ENCODE peak calls at places on chromosomes 3 and 15, in eight cellular contexts. One of them, this sample, is unnamed.
A peak's percentile ranks its signal among the peaks of the same experiment; 100 is the strongest.

GRCh38 chr15:78374436-78375393 is 34.6 kb downstream of the CRABP1 start:
- DNase-seq in choroid plexus epithelial cell: no peak
- DNase-seq in stimulated activated CD8-positive, alpha-beta memory T cell treated with anti-CD3 and anti-CD28 coated beads, Interleukin-12 subunit alpha, Interleukin-12 subunit beta, amount 100 ng/mL, for 1 hour: no peak
- DNase-seq in stimulated activated effector memory CD8-positive, alpha-beta T cell treated with anti-CD3 and anti-CD28 coated beads, Interleukin-12 subunit alpha, Interleukin-12 subunit beta, amount 100 ng/mL, for 72 hours: no peak
- DNase-seq in AG08396: no peak
- DNase-seq in fibroblast of the conjunctiva: no peak
- DNase-seq in activated CD4-positive, alpha-beta T cell treated with anti-CD3 and anti-CD28 coated beads, Interleukin-2, amount 50 U/mL, for 1 hour: no peak
- DNase-seq in Calu3: peak; percentile 94
- DNase-seq in this sample: no peak

GRCh38 chr15:90660195-90660995 is 56.8 kb upstream of the BLM start:
- DNase-seq in AG08396: peak; percentile 91
- DNase-seq in activated CD4-positive, alpha-beta T cell treated with anti-CD3 and anti-CD28 coated beads, Interleukin-2, amount 50 U/mL, for 1 hour: peak; percentile 61
- DNase-seq in stimulated activated CD8-positive, alpha-beta memory T cell treated with anti-CD3 and anti-CD28 coated beads, Interleukin-12 subunit alpha, Interleukin-12 subunit beta, amount 100 ng/mL, for 1 hour: peak; percentile 49
- DNase-seq in Calu3: peak; percentile 42
- DNase-seq in fibroblast of the conjunctiva: peak; percentile 68
- DNase-seq in stimulated activated effector memory CD8-positive, alpha-beta T cell treated with anti-CD3 and anti-CD28 coated beads, Interleukin-12 subunit alpha, Interleukin-12 subunit beta, amount 100 ng/mL, for 72 hours: peak; percentile 80
- DNase-seq in choroid plexus epithelial cell: peak; percentile 94
- DNase-seq in this sample: no peak

GRCh38 chr3:171994646-171995441 is 44.5 kb upstream of the FNDC3B start:
- DNase-seq in Calu3: no peak
- DNase-seq in stimulated activated CD8-positive, alpha-beta memory T cell treated with anti-CD3 and anti-CD28 coated beads, Interleukin-12 subunit alpha, Interleukin-12 subunit beta, amount 100 ng/mL, for 1 hour: no peak
- DNase-seq in choroid plexus epithelial cell: peak; percentile 91
- DNase-seq in AG08396: peak; percentile 71
- DNase-seq in activated CD4-positive, alpha-beta T cell treated with anti-CD3 and anti-CD28 coated beads, Interleukin-2, amount 50 U/mL, for 1 hour: no peak
- DNase-seq in fibroblast of the conjunctiva: peak; percentile 72
- DNase-seq in stimulated activated effector memory CD8-positive, alpha-beta T cell treated with anti-CD3 and anti-CD28 coated beads, Interleukin-12 subunit alpha, Interleukin-12 subunit beta, amount 100 ng/mL, for 72 hours: no peak
- DNase-seq in this sample: no peak

GRCh38 chr3:60742606-60743145 is 508.6 kb downstream of the FHIT start:
- DNase-seq in stimulated activated CD8-positive, alpha-beta memory T cell treated with anti-CD3 and anti-CD28 coated beads, Interleukin-12 subunit alpha, Interleukin-12 subunit beta, amount 100 ng/mL, for 1 hour: no peak
- DNase-seq in Calu3: no peak
- DNase-seq in activated CD4-positive, alpha-beta T cell treated with anti-CD3 and anti-CD28 coated beads, Interleukin-2, amount 50 U/mL, for 1 hour: no peak
- DNase-seq in AG08396: peak; percentile 6
- DNase-seq in fibroblast of the conjunctiva: no peak
- DNase-seq in stimulated activated effector memory CD8-positive, alpha-beta T cell treated with anti-CD3 and anti-CD28 coated beads, Interleukin-12 subunit alpha, Interleukin-12 subunit beta, amount 100 ng/mL, for 72 hours: no peak
- DNase-seq in choroid plexus epithelial cell: peak; percentile 40
- DNase-seq in this sample: no peak

GRCh38 chr15:66706225-66706732 is 4.2 kb downstream of the SMAD6 start:
- DNase-seq in choroid plexus epithelial cell: peak; percentile 64
- DNase-seq in fibroblast of the conjunctiva: no peak
- DNase-seq in Calu3: no peak
- DNase-seq in activated CD4-positive, alpha-beta T cell treated with anti-CD3 and anti-CD28 coated beads, Interleukin-2, amount 50 U/mL, for 1 hour: no peak
- DNase-seq in stimulated activated effector memory CD8-positive, alpha-beta T cell treated with anti-CD3 and anti-CD28 coated beads, Interleukin-12 subunit alpha, Interleukin-12 subunit beta, amount 100 ng/mL, for 72 hours: no peak
- DNase-seq in AG08396: peak; percentile 74
- DNase-seq in stimulated activated CD8-positive, alpha-beta memory T cell treated with anti-CD3 and anti-CD28 coated beads, Interleukin-12 subunit alpha, Interleukin-12 subunit beta, amount 100 ng/mL, for 1 hour: no peak
- DNase-seq in this sample: no peak

GRCh38 chr3:100402150-100402706 is 889 bp downstream of the LNP1 start:
- DNase-seq in fibroblast of the conjunctiva: peak; percentile 61
- DNase-seq in AG08396: no peak
- DNase-seq in activated CD4-positive, alpha-beta T cell treated with anti-CD3 and anti-CD28 coated beads, Interleukin-2, amount 50 U/mL, for 1 hour: no peak
- DNase-seq in choroid plexus epithelial cell: peak; percentile 51
- DNase-seq in stimulated activated effector memory CD8-positive, alpha-beta T cell treated with anti-CD3 and anti-CD28 coated beads, Interleukin-12 subunit alpha, Interleukin-12 subunit beta, amount 100 ng/mL, for 72 hours: no peak
- DNase-seq in Calu3: no peak
- DNase-seq in stimulated activated CD8-positive, alpha-beta memory T cell treated with anti-CD3 and anti-CD28 coated beads, Interleukin-12 subunit alpha, Interleukin-12 subunit beta, amount 100 ng/mL, for 1 hour: no peak
- DNase-seq in this sample: peak; percentile 70

GRCh38 chr15:62999923-63000484 is 42.5 kb upstream of the TPM1 start:
- DNase-seq in activated CD4-positive, alpha-beta T cell treated with anti-CD3 and anti-CD28 coated beads, Interleukin-2, amount 50 U/mL, for 1 hour: no peak
- DNase-seq in AG08396: no peak
- DNase-seq in choroid plexus epithelial cell: no peak
- DNase-seq in stimulated activated CD8-positive, alpha-beta memory T cell treated with anti-CD3 and anti-CD28 coated beads, Interleukin-12 subunit alpha, Interleukin-12 subunit beta, amount 100 ng/mL, for 1 hour: no peak
- DNase-seq in Calu3: no peak
- DNase-seq in stimulated activated effector memory CD8-positive, alpha-beta T cell treated with anti-CD3 and anti-CD28 coated beads, Interleukin-12 subunit alpha, Interleukin-12 subunit beta, amount 100 ng/mL, for 72 hours: no peak
- DNase-seq in fibroblast of the conjunctiva: no peak
- DNase-seq in this sample: no peak

GRCh38 chr15:51938286-51938685 is 33.3 kb downstream of the LEO1 start:
- DNase-seq in fibroblast of the conjunctiva: no peak
- DNase-seq in AG08396: no peak
- DNase-seq in activated CD4-positive, alpha-beta T cell treated with anti-CD3 and anti-CD28 coated beads, Interleukin-2, amount 50 U/mL, for 1 hour: no peak
- DNase-seq in Calu3: no peak
- DNase-seq in stimulated activated CD8-positive, alpha-beta memory T cell treated with anti-CD3 and anti-CD28 coated beads, Interleukin-12 subunit alpha, Interleukin-12 subunit beta, amount 100 ng/mL, for 1 hour: no peak
- DNase-seq in choroid plexus epithelial cell: no peak
- DNase-seq in stimulated activated effector memory CD8-positive, alpha-beta T cell treated with anti-CD3 and anti-CD28 coated beads, Interleukin-12 subunit alpha, Interleukin-12 subunit beta, amount 100 ng/mL, for 72 hours: no peak
- DNase-seq in this sample: no peak

GRCh38 chr15:73712107-73712506 is 27.9 kb downstream of the CD276 start:
- DNase-seq in stimulated activated CD8-positive, alpha-beta memory T cell treated with anti-CD3 and anti-CD28 coated beads, Interleukin-12 subunit alpha, Interleukin-12 subunit beta, amount 100 ng/mL, for 1 hour: no peak
- DNase-seq in Calu3: no peak
- DNase-seq in choroid plexus epithelial cell: no peak
- DNase-seq in stimulated activated effector memory CD8-positive, alpha-beta T cell treated with anti-CD3 and anti-CD28 coated beads, Interleukin-12 subunit alpha, Interleukin-12 subunit beta, amount 100 ng/mL, for 72 hours: no peak
- DNase-seq in AG08396: no peak
- DNase-seq in fibroblast of the conjunctiva: no peak
- DNase-seq in activated CD4-positive, alpha-beta T cell treated with anti-CD3 and anti-CD28 coated beads, Interleukin-2, amount 50 U/mL, for 1 hour: no peak
- DNase-seq in this sample: no peak

GRCh38 chr3:45564172-45564571 is 30.4 kb upstream of the LIMD1 start:
- DNase-seq in activated CD4-positive, alpha-beta T cell treated with anti-CD3 and anti-CD28 coated beads, Interleukin-2, amount 50 U/mL, for 1 hour: no peak
- DNase-seq in Calu3: no peak
- DNase-seq in stimulated activated CD8-positive, alpha-beta memory T cell treated with anti-CD3 and anti-CD28 coated beads, Interleukin-12 subunit alpha, Interleukin-12 subunit beta, amount 100 ng/mL, for 1 hour: no peak
- DNase-seq in choroid plexus epithelial cell: no peak
- DNase-seq in AG08396: no peak
- DNase-seq in stimulated activated effector memory CD8-positive, alpha-beta T cell treated with anti-CD3 and anti-CD28 coated beads, Interleukin-12 subunit alpha, Interleukin-12 subunit beta, amount 100 ng/mL, for 72 hours: no peak
- DNase-seq in fibroblast of the conjunctiva: no peak
- DNase-seq in this sample: no peak

GRCh38 chr3:31232049-31233040 is 300.4 kb upstream of the STT3B start:
- DNase-seq in fibroblast of the conjunctiva: no peak
- DNase-seq in stimulated activated effector memory CD8-positive, alpha-beta T cell treated with anti-CD3 and anti-CD28 coated beads, Interleukin-12 subunit alpha, Interleukin-12 subunit beta, amount 100 ng/mL, for 72 hours: no peak
- DNase-seq in AG08396: no peak
- DNase-seq in activated CD4-positive, alpha-beta T cell treated with anti-CD3 and anti-CD28 coated beads, Interleukin-2, amount 50 U/mL, for 1 hour: no peak
- DNase-seq in choroid plexus epithelial cell: no peak
- DNase-seq in Calu3: no peak
- DNase-seq in stimulated activated CD8-positive, alpha-beta memory T cell treated with anti-CD3 and anti-CD28 coated beads, Interleukin-12 subunit alpha, Interleukin-12 subunit beta, amount 100 ng/mL, for 1 hour: no peak
- DNase-seq in this sample: no peak

GRCh38 chr15:33211409-33211808 is 16.9 kb upstream of the FMN1 start:
- DNase-seq in stimulated activated effector memory CD8-positive, alpha-beta T cell treated with anti-CD3 and anti-CD28 coated beads, Interleukin-12 subunit alpha, Interleukin-12 subunit beta, amount 100 ng/mL, for 72 hours: no peak
- DNase-seq in stimulated activated CD8-positive, alpha-beta memory T cell treated with anti-CD3 and anti-CD28 coated beads, Interleukin-12 subunit alpha, Interleukin-12 subunit beta, amount 100 ng/mL, for 1 hour: no peak
- DNase-seq in activated CD4-positive, alpha-beta T cell treated with anti-CD3 and anti-CD28 coated beads, Interleukin-2, amount 50 U/mL, for 1 hour: no peak
- DNase-seq in fibroblast of the conjunctiva: no peak
- DNase-seq in Calu3: no peak
- DNase-seq in choroid plexus epithelial cell: peak; percentile 31
- DNase-seq in AG08396: no peak
- DNase-seq in this sample: no peak

GRCh38 chr15:47846911-47847310 is 129.6 kb downstream of the SEMA6D start:
- DNase-seq in stimulated activated CD8-positive, alpha-beta memory T cell treated with anti-CD3 and anti-CD28 coated beads, Interleukin-12 subunit alpha, Interleukin-12 subunit beta, amount 100 ng/mL, for 1 hour: no peak
- DNase-seq in Calu3: no peak
- DNase-seq in choroid plexus epithelial cell: no peak
- DNase-seq in fibroblast of the conjunctiva: no peak
- DNase-seq in activated CD4-positive, alpha-beta T cell treated with anti-CD3 and anti-CD28 coated beads, Interleukin-2, amount 50 U/mL, for 1 hour: no peak
- DNase-seq in AG08396: no peak
- DNase-seq in stimulated activated effector memory CD8-positive, alpha-beta T cell treated with anti-CD3 and anti-CD28 coated beads, Interleukin-12 subunit alpha, Interleukin-12 subunit beta, amount 100 ng/mL, for 72 hours: no peak
- DNase-seq in this sample: no peak

GRCh38 chr3:40046149-40046548 is 236.7 kb downstream of the MYRIP start:
- DNase-seq in fibroblast of the conjunctiva: no peak
- DNase-seq in choroid plexus epithelial cell: no peak
- DNase-seq in stimulated activated effector memory CD8-positive, alpha-beta T cell treated with anti-CD3 and anti-CD28 coated beads, Interleukin-12 subunit alpha, Interleukin-12 subunit beta, amount 100 ng/mL, for 72 hours: no peak
- DNase-seq in stimulated activated CD8-positive, alpha-beta memory T cell treated with anti-CD3 and anti-CD28 coated beads, Interleukin-12 subunit alpha, Interleukin-12 subunit beta, amount 100 ng/mL, for 1 hour: no peak
- DNase-seq in Calu3: no peak
- DNase-seq in AG08396: no peak
- DNase-seq in activated CD4-positive, alpha-beta T cell treated with anti-CD3 and anti-CD28 coated beads, Interleukin-2, amount 50 U/mL, for 1 hour: no peak
- DNase-seq in this sample: no peak

GRCh38 chr3:129051776-129052400 is 8.7 kb upstream of the GP9 start:
- DNase-seq in AG08396: no peak
- DNase-seq in fibroblast of the conjunctiva: no peak
- DNase-seq in stimulated activated effector memory CD8-positive, alpha-beta T cell treated with anti-CD3 and anti-CD28 coated beads, Interleukin-12 subunit alpha, Interleukin-12 subunit beta, amount 100 ng/mL, for 72 hours: no peak
- DNase-seq in choroid plexus epithelial cell: no peak
- DNase-seq in activated CD4-positive, alpha-beta T cell treated with anti-CD3 and anti-CD28 coated beads, Interleukin-2, amount 50 U/mL, for 1 hour: no peak
- DNase-seq in Calu3: no peak
- DNase-seq in stimulated activated CD8-positive, alpha-beta memory T cell treated with anti-CD3 and anti-CD28 coated beads, Interleukin-12 subunit alpha, Interleukin-12 subunit beta, amount 100 ng/mL, for 1 hour: no peak
- DNase-seq in this sample: no peak

GRCh38 chr3:52451237-52452083 is 2.4 kb downstream of the TNNC1 start:
- DNase-seq in activated CD4-positive, alpha-beta T cell treated with anti-CD3 and anti-CD28 coated beads, Interleukin-2, amount 50 U/mL, for 1 hour: no peak
- DNase-seq in stimulated activated CD8-positive, alpha-beta memory T cell treated with anti-CD3 and anti-CD28 coated beads, Interleukin-12 subunit alpha, Interleukin-12 subunit beta, amount 100 ng/mL, for 1 hour: no peak
- DNase-seq in stimulated activated effector memory CD8-positive, alpha-beta T cell treated with anti-CD3 and anti-CD28 coated beads, Interleukin-12 subunit alpha, Interleukin-12 subunit beta, amount 100 ng/mL, for 72 hours: no peak
- DNase-seq in AG08396: no peak
- DNase-seq in Calu3: no peak
- DNase-seq in fibroblast of the conjunctiva: no peak
- DNase-seq in choroid plexus epithelial cell: no peak
- DNase-seq in this sample: no peak

GRCh38 chr3:45367451-45367850 is 20.9 kb upstream of the LARS2 start:
- DNase-seq in stimulated activated CD8-positive, alpha-beta memory T cell treated with anti-CD3 and anti-CD28 coated beads, Interleukin-12 subunit alpha, Interleukin-12 subunit beta, amount 100 ng/mL, for 1 hour: no peak
- DNase-seq in AG08396: peak; percentile 56
- DNase-seq in fibroblast of the conjunctiva: no peak
- DNase-seq in choroid plexus epithelial cell: peak; percentile 53
- DNase-seq in activated CD4-positive, alpha-beta T cell treated with anti-CD3 and anti-CD28 coated beads, Interleukin-2, amount 50 U/mL, for 1 hour: no peak
- DNase-seq in stimulated activated effector memory CD8-positive, alpha-beta T cell treated with anti-CD3 and anti-CD28 coated beads, Interleukin-12 subunit alpha, Interleukin-12 subunit beta, amount 100 ng/mL, for 72 hours: no peak
- DNase-seq in Calu3: no peak
- DNase-seq in this sample: no peak

GRCh38 chr3:17040322-17040721 is 155.6 kb downstream of the PLCL2 start:
- DNase-seq in fibroblast of the conjunctiva: no peak
- DNase-seq in Calu3: no peak
- DNase-seq in choroid plexus epithelial cell: no peak
- DNase-seq in stimulated activated CD8-positive, alpha-beta memory T cell treated with anti-CD3 and anti-CD28 coated beads, Interleukin-12 subunit alpha, Interleukin-12 subunit beta, amount 100 ng/mL, for 1 hour: no peak
- DNase-seq in stimulated activated effector memory CD8-positive, alpha-beta T cell treated with anti-CD3 and anti-CD28 coated beads, Interleukin-12 subunit alpha, Interleukin-12 subunit beta, amount 100 ng/mL, for 72 hours: no peak
- DNase-seq in AG08396: no peak
- DNase-seq in activated CD4-positive, alpha-beta T cell treated with anti-CD3 and anti-CD28 coated beads, Interleukin-2, amount 50 U/mL, for 1 hour: no peak
- DNase-seq in this sample: no peak

GRCh38 chr3:190150681-190151080 is 30.0 kb upstream of the P3H2 start:
- DNase-seq in fibroblast of the conjunctiva: no peak
- DNase-seq in stimulated activated CD8-positive, alpha-beta memory T cell treated with anti-CD3 and anti-CD28 coated beads, Interleukin-12 subunit alpha, Interleukin-12 subunit beta, amount 100 ng/mL, for 1 hour: no peak
- DNase-seq in choroid plexus epithelial cell: no peak
- DNase-seq in activated CD4-positive, alpha-beta T cell treated with anti-CD3 and anti-CD28 coated beads, Interleukin-2, amount 50 U/mL, for 1 hour: no peak
- DNase-seq in stimulated activated effector memory CD8-positive, alpha-beta T cell treated with anti-CD3 and anti-CD28 coated beads, Interleukin-12 subunit alpha, Interleukin-12 subunit beta, amount 100 ng/mL, for 72 hours: no peak
- DNase-seq in Calu3: no peak
- DNase-seq in AG08396: no peak
- DNase-seq in this sample: no peak

This sample was measured in DMS79 treated with DMSO at 0.1 percent for 48 hours.